ENCODE peak calls at places on chromosomes 7 and 10, in four cellular contexts. N, X, Z and J are unnamed samples.
A peak's percentile ranks its signal among the peaks of the same experiment; 100 is the strongest.

GRCh38 chr7:46945328-46945727 is 636.6 kb downstream of the TNS3 start:
- DNase-seq in X (no peak), N (no peak), Z (no peak), J (no peak)

GRCh38 chr10:132671171-132672154 is 114.5 kb downstream of the NKX6-2 start:
- DNase-seq in Z (no peak), X (no peak), N (no peak), J (no peak)

GRCh38 chr10:91551856-91552255 is 81.0 kb downstream of the PPP1R3C start:
- DNase-seq in X (peak; percentile 64), N (peak; percentile 57), Z (peak; percentile 44), J (peak; percentile 23)

GRCh38 chr7:151244871-151245346 is 3.6 kb downstream of the SMARCD3 start:
- DNase-seq in Z (no peak), N (no peak), X (no peak), J (no peak)

GRCh38 chr7:27186450-27187157 is 1.6 kb upstream of the HOXA11 start:
- DNase-seq in N (no peak), Z (no peak), X (no peak), J (no peak)

GRCh38 chr10:123926401-123927264 is 35.0 kb upstream of the CPXM2 start:
- DNase-seq in X (no peak), N (no peak), Z (no peak), J (peak; percentile 36)

GRCh38 chr10:13299437-13300287 is at the start of gene PHYH:
- DNase-seq in X (peak; percentile 92), N (peak; percentile 58), Z (peak; percentile 95), J (peak; percentile 89)

GRCh38 chr10:97731346-97732051 is 5.4 kb upstream of the ZFYVE27 start:
- DNase-seq in Z (peak; percentile 79), N (peak; percentile 66), X (peak; percentile 76), J (peak; percentile 60)

GRCh38 chr10:58414270-58415041 is 29.2 kb downstream of the TFAM start:
- DNase-seq in N (peak; percentile 92), X (no peak), Z (peak; percentile 85), J (peak; percentile 84)

GRCh38 chr7:17971392-17971791 is 31.1 kb upstream of the SNX13 start:
- DNase-seq in Z (no peak), N (peak; percentile 31), X (no peak), J (no peak)

GRCh38 chr10:96971324-96971723 is 139.2 kb downstream of the LCOR start:
- DNase-seq in Z (no peak), X (no peak), N (no peak), J (no peak)

GRCh38 chr10:6920072-6921019 is 340.3 kb upstream of the PRKCQ start:
- DNase-seq in Z (peak; percentile 68), X (peak; percentile 70), N (peak; percentile 39), J (peak; percentile 33)